ENCODE peak calls at places on chromosomes 4 and X, in nine cellular contexts. W is NCI-H748 treated with DMSO at 0.1 percent for 48 hours, O is T-helper 17 cell, L is NCI-H345, C is PC-3, G is pancreas, P is EH, I is activated gamma-delta T cell treated with Interleukin-2 at 50 U/mL for 16 hours, D is sciatic nerve. R is an unnamed sample.
A peak's percentile ranks its signal among the peaks of the same experiment; 100 is the strongest.

GRCh38 chrX:110143454-110144210 is 140.7 kb downstream of the TMEM164 start:
- DNase-seq in C (no peak), I (no peak), L (no peak), D (no peak), W (no peak), O (no peak), G (no peak), P (no peak), R (no peak)

GRCh38 chr4:107913283-107913899 is 18.0 kb upstream of the CYP2U1 start:
- DNase-seq in W (peak; percentile 27), D (no peak), G (peak; percentile 23), I (peak; percentile 25), P (peak; percentile 72), C (peak; percentile 76), L (peak; percentile 57), O (peak; percentile 16), R (peak; percentile 41)

GRCh38 chrX:75303795-75304194 is 29.9 kb downstream of the UPRT start:
- DNase-seq in G (no peak), I (no peak), O (no peak), P (peak; percentile 83), W (no peak), L (no peak), C (no peak), D (no peak), R (no peak)

GRCh38 chr4:125323547-125324100 is 8.9 kb downstream of the FAT4 start:
- DNase-seq in G (no peak), C (peak; percentile 68), W (no peak), D (no peak), O (no peak), I (no peak), P (peak; percentile 67), L (no peak), R (no peak)

GRCh38 chr4:139077567-139078355 is 62.2 kb downstream of the NOCT start:
- DNase-seq in C (no peak), O (no peak), W (no peak), G (no peak), L (no peak), D (no peak), I (no peak), P (peak; percentile 16), R (no peak)

GRCh38 chr4:8725071-8725841 is 132.7 kb downstream of the CPZ start:
- DNase-seq in C (no peak), L (no peak), I (no peak), P (no peak), G (no peak), W (no peak), D (peak; percentile 37), O (no peak), R (peak; percentile 49)

GRCh38 chr4:82431026-82431745 is 796 bp downstream of the ENOPH1 start:
- DNase-seq in P (peak; percentile 52), G (peak; percentile 47), O (peak; percentile 25), W (no peak), L (peak; percentile 22), I (peak; percentile 15), C (peak; percentile 26), D (no peak), R (peak; percentile 60)

GRCh38 chr4:120847019-120847582 is 75.4 kb downstream of the PRDM5 start:
- DNase-seq in I (no peak), D (no peak), W (no peak), P (no peak), O (no peak), L (no peak), C (no peak), G (no peak), R (no peak)

GRCh38 chrX:69323786-69324720 is 158.8 kb upstream of the PJA1 start:
- DNase-seq in D (no peak), P (no peak), W (no peak), I (no peak), C (no peak), L (no peak), O (no peak), G (no peak), R (peak; percentile 79)

GRCh38 chr4:61760820-61761219 is 560.7 kb downstream of the ADGRL3 start:
- DNase-seq in G (no peak), W (no peak), P (no peak), I (no peak), C (no peak), L (no peak), D (no peak), O (no peak), R (no peak)

GRCh38 chr4:17664755-17665154 is 50.3 kb downstream of the MED28 start:
- DNase-seq in I (no peak), C (no peak), O (no peak), D (no peak), G (no peak), L (no peak), P (no peak), W (no peak), R (no peak)

R was measured in ELF-1.